ENCODE peak calls at places on chromosome X, in five cellular contexts. N, K, F, B and I are unnamed samples.

GRCh38 chrX:132612990-132613564 is 124.2 kb upstream of the MBNL3 start:
- DNase-seq in N (peak; percentile 48), K (peak; percentile 8), F (no peak), B (peak; percentile 55), I (peak; percentile 67)

GRCh38 chrX:35289952-35290351 is 347.4 kb downstream of the FAM47B start:
- DNase-seq in N (no peak), K (no peak), F (no peak), B (no peak), I (no peak)

GRCh38 chrX:67536564-67536963 is 7.3 kb upstream of the AR start:
- DNase-seq in N (no peak), K (no peak), F (no peak), B (no peak), I (no peak)

GRCh38 chrX:31213941-31214340 is 142.1 kb upstream of the FTHL17 start:
- DNase-seq in N (no peak), K (no peak), F (no peak), B (peak; percentile 40), I (peak; percentile 16)

GRCh38 chrX:68440940-68441339 is 7.6 kb upstream of the OPHN1 start:
- DNase-seq in N (peak; percentile 89), K (no peak), F (peak; percentile 38), B (peak; percentile 42), I (no peak)

GRCh38 chrX:39497717-39498265 is 600.0 kb downstream of the BCOR start:
- DNase-seq in N (no peak), K (no peak), F (no peak), B (no peak), I (peak; percentile 93)

GRCh38 chrX:129983575-129984131 is 1.2 kb downstream of the BCORL1 start:
- DNase-seq in N (no peak), K (no peak), F (no peak), B (peak; percentile 33), I (peak; percentile 31)

GRCh38 chrX:2610246-2611170 is 80.6 kb upstream of the CD99 start:
- DNase-seq in N (no peak), K (no peak), F (no peak), B (peak; percentile 63), I (no peak)

GRCh38 chrX:7985568-7985967 is 58.4 kb upstream of the PNPLA4 start:
- DNase-seq in N (no peak), K (no peak), F (no peak), B (peak; percentile 39), I (no peak)

GRCh38 chrX:135327299-135327698 is 18.0 kb downstream of the ETDC start:
- DNase-seq in N (peak; percentile 86), K (no peak), F (no peak), B (peak; percentile 85), I (no peak)

GRCh38 chrX:130669233-130669632 is 233.8 kb downstream of the ENOX2 start:
- DNase-seq in N (peak; percentile 22), K (no peak), F (no peak), B (peak; percentile 53), I (no peak)

GRCh38 chrX:1316527-1316926 is 20.1 kb upstream of the IL3RA start:
- DNase-seq in N (no peak), K (no peak), F (no peak), B (no peak), I (no peak)

GRCh38 chrX:140764401-140764919 is 54.9 kb downstream of the LINC00632 start:
- DNase-seq in N (peak; percentile 67), K (no peak), F (no peak), B (peak; percentile 80), I (no peak)

GRCh38 chrX:17374619-17375360 is at the start of gene NHS:
- DNase-seq in N (peak; percentile 62), K (no peak), F (no peak), B (peak; percentile 86), I (peak; percentile 49)

GRCh38 chrX:84216406-84216805 is 28.4 kb upstream of the RPS6KA6 start:
- DNase-seq in N (no peak), K (no peak), F (no peak), B (no peak), I (no peak)